ENCODE peak calls at places on chromosomes 16 and 17, in nine cellular contexts. One of them, this sample, is unnamed.

GRCh38 chr17:9959377-9959981 is 54.4 kb upstream of the RCVRN start:
- DNase-seq in CD8-positive, alpha-beta T cell: no peak
- DNase-seq in pancreas: no peak
- DNase-seq in upper lobe of right lung: peak; percentile 61
- DNase-seq in K562: peak; percentile 42
- DNase-seq in naive thymus-derived CD4-positive, alpha-beta T cell: no peak
- DNase-seq in stomach: no peak
- DNase-seq in PC-9: peak; percentile 27
- DNase-seq in breast epithelium: no peak
- DNase-seq in this sample: peak; percentile 33

GRCh38 chr17:50560185-50560824 is at the start of gene CACNA1G:
- DNase-seq in breast epithelium: peak; percentile 92
- DNase-seq in K562: peak; percentile 91
- DNase-seq in PC-9: peak; percentile 87
- DNase-seq in CD8-positive, alpha-beta T cell: peak; percentile 84
- DNase-seq in naive thymus-derived CD4-positive, alpha-beta T cell: peak; percentile 86
- DNase-seq in stomach: peak; percentile 88
- DNase-seq in upper lobe of right lung: peak; percentile 92
- DNase-seq in pancreas: peak; percentile 78
- DNase-seq in this sample: peak; percentile 93

GRCh38 chr17:39150795-39151679 is at the start of gene PLXDC1:
- DNase-seq in upper lobe of right lung: peak; percentile 70
- DNase-seq in K562: no peak
- DNase-seq in breast epithelium: no peak
- DNase-seq in PC-9: no peak
- DNase-seq in pancreas: no peak
- DNase-seq in CD8-positive, alpha-beta T cell: no peak
- DNase-seq in stomach: no peak
- DNase-seq in naive thymus-derived CD4-positive, alpha-beta T cell: no peak
- DNase-seq in this sample: no peak

GRCh38 chr17:81447331-81447933 is 52.2 kb downstream of the BAHCC1 start:
- DNase-seq in breast epithelium: no peak
- DNase-seq in CD8-positive, alpha-beta T cell: no peak
- DNase-seq in K562: no peak
- DNase-seq in pancreas: no peak
- DNase-seq in stomach: no peak
- DNase-seq in naive thymus-derived CD4-positive, alpha-beta T cell: no peak
- DNase-seq in PC-9: no peak
- DNase-seq in upper lobe of right lung: no peak
- DNase-seq in this sample: no peak

GRCh38 chr16:29974291-29975133 is 844 bp downstream of the TAOK2 start:
- DNase-seq in PC-9: peak; percentile 32
- DNase-seq in K562: peak; percentile 49
- DNase-seq in naive thymus-derived CD4-positive, alpha-beta T cell: peak; percentile 14
- DNase-seq in stomach: no peak
- DNase-seq in breast epithelium: no peak
- DNase-seq in pancreas: no peak
- DNase-seq in upper lobe of right lung: peak; percentile 70
- DNase-seq in CD8-positive, alpha-beta T cell: peak; percentile 51
- DNase-seq in this sample: no peak

GRCh38 chr16:16038950-16039349 is 89.5 kb downstream of the ABCC1 start:
- DNase-seq in PC-9: no peak
- DNase-seq in pancreas: no peak
- DNase-seq in K562: no peak
- DNase-seq in stomach: no peak
- DNase-seq in upper lobe of right lung: no peak
- DNase-seq in breast epithelium: no peak
- DNase-seq in naive thymus-derived CD4-positive, alpha-beta T cell: no peak
- DNase-seq in CD8-positive, alpha-beta T cell: no peak
- DNase-seq in this sample: no peak

GRCh38 chr17:27491713-27492190 is 35.5 kb downstream of the KSR1 start:
- DNase-seq in stomach: no peak
- DNase-seq in pancreas: no peak
- DNase-seq in breast epithelium: no peak
- DNase-seq in K562: peak; percentile 94
- DNase-seq in upper lobe of right lung: peak; percentile 47
- DNase-seq in PC-9: no peak
- DNase-seq in naive thymus-derived CD4-positive, alpha-beta T cell: no peak
- DNase-seq in CD8-positive, alpha-beta T cell: no peak
- DNase-seq in this sample: peak; percentile 21

GRCh38 chr17:45273551-45273957 is 11.7 kb upstream of the SPATA32 start:
- DNase-seq in pancreas: no peak
- DNase-seq in stomach: no peak
- DNase-seq in CD8-positive, alpha-beta T cell: no peak
- DNase-seq in naive thymus-derived CD4-positive, alpha-beta T cell: no peak
- DNase-seq in upper lobe of right lung: no peak
- DNase-seq in breast epithelium: no peak
- DNase-seq in PC-9: no peak
- DNase-seq in K562: no peak
- DNase-seq in this sample: peak; percentile 70

GRCh38 chr17:80986816-80987480 is 4.7 kb upstream of the CHMP6 start:
- DNase-seq in naive thymus-derived CD4-positive, alpha-beta T cell: no peak
- DNase-seq in breast epithelium: no peak
- DNase-seq in K562: no peak
- DNase-seq in PC-9: no peak
- DNase-seq in pancreas: no peak
- DNase-seq in CD8-positive, alpha-beta T cell: no peak
- DNase-seq in upper lobe of right lung: peak; percentile 66
- DNase-seq in stomach: no peak
- DNase-seq in this sample: peak; percentile 50

GRCh38 chr16:2194166-2194834 is 2.1 kb downstream of the CASKIN1 start:
- DNase-seq in upper lobe of right lung: no peak
- DNase-seq in K562: peak; percentile 49
- DNase-seq in PC-9: peak; percentile 48
- DNase-seq in CD8-positive, alpha-beta T cell: no peak
- DNase-seq in pancreas: no peak
- DNase-seq in breast epithelium: no peak
- DNase-seq in stomach: no peak
- DNase-seq in naive thymus-derived CD4-positive, alpha-beta T cell: no peak
- DNase-seq in this sample: peak; percentile 42

GRCh38 chr17:48909796-48910195 is 1.6 kb downstream of the UBE2Z start:
- DNase-seq in PC-9: no peak
- DNase-seq in pancreas: no peak
- DNase-seq in stomach: no peak
- DNase-seq in K562: no peak
- DNase-seq in naive thymus-derived CD4-positive, alpha-beta T cell: no peak
- DNase-seq in CD8-positive, alpha-beta T cell: no peak
- DNase-seq in upper lobe of right lung: no peak
- DNase-seq in breast epithelium: no peak
- DNase-seq in this sample: no peak

GRCh38 chr17:2111691-2112090 is 56.8 kb downstream of the HIC1 start:
- DNase-seq in stomach: peak; percentile 34
- DNase-seq in breast epithelium: peak; percentile 29
- DNase-seq in upper lobe of right lung: no peak
- DNase-seq in K562: no peak
- DNase-seq in naive thymus-derived CD4-positive, alpha-beta T cell: no peak
- DNase-seq in pancreas: no peak
- DNase-seq in CD8-positive, alpha-beta T cell: no peak
- DNase-seq in PC-9: peak; percentile 72
- DNase-seq in this sample: no peak

GRCh38 chr17:73104450-73104849 is 12.0 kb upstream of the SLC39A11 start:
- DNase-seq in breast epithelium: no peak
- DNase-seq in K562: no peak
- DNase-seq in pancreas: no peak
- DNase-seq in stomach: no peak
- DNase-seq in naive thymus-derived CD4-positive, alpha-beta T cell: no peak
- DNase-seq in CD8-positive, alpha-beta T cell: no peak
- DNase-seq in upper lobe of right lung: no peak
- DNase-seq in PC-9: no peak
- DNase-seq in this sample: no peak

GRCh38 chr16:10405386-10405939 is 19.6 kb downstream of the ATF7IP2 start:
- DNase-seq in CD8-positive, alpha-beta T cell: no peak
- DNase-seq in naive thymus-derived CD4-positive, alpha-beta T cell: no peak
- DNase-seq in breast epithelium: no peak
- DNase-seq in upper lobe of right lung: no peak
- DNase-seq in K562: peak; percentile 86
- DNase-seq in stomach: no peak
- DNase-seq in pancreas: peak; percentile 40
- DNase-seq in PC-9: no peak
- DNase-seq in this sample: no peak

GRCh38 chr17:78803161-78803845 is 21.2 kb upstream of the CYTH1 start:
- DNase-seq in PC-9: no peak
- DNase-seq in naive thymus-derived CD4-positive, alpha-beta T cell: peak; percentile 45
- DNase-seq in K562: no peak
- DNase-seq in pancreas: no peak
- DNase-seq in breast epithelium: no peak
- DNase-seq in upper lobe of right lung: no peak
- DNase-seq in stomach: no peak
- DNase-seq in CD8-positive, alpha-beta T cell: no peak
- DNase-seq in this sample: no peak

GRCh38 chr17:78804777-78805176 is 22.7 kb upstream of the CYTH1 start:
- DNase-seq in PC-9: no peak
- DNase-seq in upper lobe of right lung: no peak
- DNase-seq in K562: no peak
- DNase-seq in naive thymus-derived CD4-positive, alpha-beta T cell: no peak
- DNase-seq in pancreas: no peak
- DNase-seq in CD8-positive, alpha-beta T cell: no peak
- DNase-seq in stomach: no peak
- DNase-seq in breast epithelium: no peak
- DNase-seq in this sample: no peak

GRCh38 chr17:78800132-78800931 is 18.3 kb upstream of the CYTH1 start:
- DNase-seq in naive thymus-derived CD4-positive, alpha-beta T cell: no peak
- DNase-seq in upper lobe of right lung: no peak
- DNase-seq in stomach: no peak
- DNase-seq in pancreas: no peak
- DNase-seq in breast epithelium: no peak
- DNase-seq in CD8-positive, alpha-beta T cell: no peak
- DNase-seq in K562: no peak
- DNase-seq in PC-9: no peak
- DNase-seq in this sample: no peak

GRCh38 chr17:78802459-78802858 is 20.4 kb upstream of the CYTH1 start:
- DNase-seq in naive thymus-derived CD4-positive, alpha-beta T cell: no peak
- DNase-seq in stomach: no peak
- DNase-seq in pancreas: no peak
- DNase-seq in CD8-positive, alpha-beta T cell: no peak
- DNase-seq in PC-9: no peak
- DNase-seq in K562: no peak
- DNase-seq in breast epithelium: no peak
- DNase-seq in upper lobe of right lung: no peak
- DNase-seq in this sample: no peak

GRCh38 chr17:78802008-78802407 is 19.9 kb upstream of the CYTH1 start:
- DNase-seq in CD8-positive, alpha-beta T cell: no peak
- DNase-seq in K562: no peak
- DNase-seq in PC-9: no peak
- DNase-seq in upper lobe of right lung: no peak
- DNase-seq in pancreas: no peak
- DNase-seq in breast epithelium: no peak
- DNase-seq in stomach: no peak
- DNase-seq in naive thymus-derived CD4-positive, alpha-beta T cell: no peak
- DNase-seq in this sample: no peak
- H3K4me1 ChIP-seq in CD8-positive, alpha-beta T cell: peaks cover 46% of the 10 kb centered on the region
- H3K4me1 ChIP-seq in K562: no peaks in the 10 kb centered on the region
- H3K4me1 ChIP-seq in PC-9: no peaks in the 10 kb centered on the region
- H3K4me1 ChIP-seq in upper lobe of right lung: peaks cover 6% of the 10 kb centered on the region
- H3K4me1 ChIP-seq in pancreas: no peaks in the 10 kb centered on the region
- H3K4me1 ChIP-seq in breast epithelium: no peaks in the 10 kb centered on the region
- H3K4me1 ChIP-seq in stomach: peaks cover 6% of the 10 kb centered on the region
- H3K4me1 ChIP-seq in naive thymus-derived CD4-positive, alpha-beta T cell: peaks cover 54% of the 10 kb centered on the region
- H3K4me1 ChIP-seq in this sample: no peaks in the 10 kb centered on the region

GRCh38 chr17:41419712-41420111 is 4.7 kb downstream of the KRT37 start:
- DNase-seq in K562: no peak
- DNase-seq in upper lobe of right lung: no peak
- DNase-seq in stomach: no peak
- DNase-seq in CD8-positive, alpha-beta T cell: no peak
- DNase-seq in breast epithelium: peak; percentile 89
- DNase-seq in PC-9: no peak
- DNase-seq in pancreas: no peak
- DNase-seq in naive thymus-derived CD4-positive, alpha-beta T cell: no peak
- DNase-seq in this sample: no peak

GRCh38 chr17:41421617-41422016 is 2.8 kb downstream of the KRT37 start:
- DNase-seq in upper lobe of right lung: no peak
- DNase-seq in stomach: no peak
- DNase-seq in naive thymus-derived CD4-positive, alpha-beta T cell: no peak
- DNase-seq in PC-9: no peak
- DNase-seq in breast epithelium: no peak
- DNase-seq in pancreas: no peak
- DNase-seq in K562: no peak
- DNase-seq in CD8-positive, alpha-beta T cell: no peak
- DNase-seq in this sample: no peak

GRCh38 chr17:41420134-41420533 is 4.3 kb downstream of the KRT37 start:
- DNase-seq in K562: no peak
- DNase-seq in breast epithelium: peak; percentile 44
- DNase-seq in pancreas: no peak
- DNase-seq in stomach: no peak
- DNase-seq in upper lobe of right lung: no peak
- DNase-seq in PC-9: no peak
- DNase-seq in naive thymus-derived CD4-positive, alpha-beta T cell: no peak
- DNase-seq in CD8-positive, alpha-beta T cell: no peak
- DNase-seq in this sample: no peak

GRCh38 chr17:41418116-41418860 is 6.1 kb downstream of the KRT37 start:
- DNase-seq in upper lobe of right lung: no peak
- DNase-seq in breast epithelium: peak; percentile 39
- DNase-seq in naive thymus-derived CD4-positive, alpha-beta T cell: no peak
- DNase-seq in pancreas: no peak
- DNase-seq in stomach: no peak
- DNase-seq in CD8-positive, alpha-beta T cell: no peak
- DNase-seq in PC-9: no peak
- DNase-seq in K562: no peak
- DNase-seq in this sample: no peak

GRCh38 chr17:41421116-41421515 is 3.3 kb downstream of the KRT37 start:
- DNase-seq in naive thymus-derived CD4-positive, alpha-beta T cell: no peak
- DNase-seq in pancreas: no peak
- DNase-seq in K562: no peak
- DNase-seq in upper lobe of right lung: no peak
- DNase-seq in CD8-positive, alpha-beta T cell: no peak
- DNase-seq in stomach: no peak
- DNase-seq in PC-9: no peak
- DNase-seq in breast epithelium: no peak
- DNase-seq in this sample: no peak
- H3K4me3 ChIP-seq in naive thymus-derived CD4-positive, alpha-beta T cell: no peak overlapping the region
- H3K4me3 ChIP-seq in pancreas: no peak overlapping the region
- H3K4me3 ChIP-seq in K562: no peak overlapping the region
- H3K4me3 ChIP-seq in upper lobe of right lung: no peak overlapping the region
- H3K4me3 ChIP-seq in CD8-positive, alpha-beta T cell: no peak overlapping the region
- H3K4me3 ChIP-seq in stomach: no peak overlapping the region
- H3K4me3 ChIP-seq in PC-9: no peak overlapping the region
- H3K4me3 ChIP-seq in breast epithelium: no peak overlapping the region
- H3K4me3 ChIP-seq in this sample: no peak overlapping the region

GRCh38 chr17:79520134-79520892 is 90.5 kb downstream of the RBFOX3 start:
- DNase-seq in breast epithelium: no peak
- DNase-seq in upper lobe of right lung: no peak
- DNase-seq in PC-9: no peak
- DNase-seq in stomach: no peak
- DNase-seq in CD8-positive, alpha-beta T cell: peak; percentile 13
- DNase-seq in K562: no peak
- DNase-seq in naive thymus-derived CD4-positive, alpha-beta T cell: no peak
- DNase-seq in pancreas: no peak
- DNase-seq in this sample: no peak
- H3K27me3 ChIP-seq in breast epithelium: no peaks in the 10 kb centered on the region
- H3K27me3 ChIP-seq in upper lobe of right lung: peaks cover 46% of the 10 kb centered on the region
- H3K27me3 ChIP-seq in PC-9: peaks cover 100% of the 10 kb centered on the region
- H3K27me3 ChIP-seq in stomach: peaks cover 90% of the 10 kb centered on the region
- H3K27me3 ChIP-seq in CD8-positive, alpha-beta T cell: peaks cover 2% of the 10 kb centered on the region
- H3K27me3 ChIP-seq in K562: peaks cover 100% of the 10 kb centered on the region
- H3K27me3 ChIP-seq in naive thymus-derived CD4-positive, alpha-beta T cell: no peaks in the 10 kb centered on the region
- H3K27me3 ChIP-seq in pancreas: no peaks in the 10 kb centered on the region
- H3K27me3 ChIP-seq in this sample: peaks cover 91% of the 10 kb centered on the region

DNA sequence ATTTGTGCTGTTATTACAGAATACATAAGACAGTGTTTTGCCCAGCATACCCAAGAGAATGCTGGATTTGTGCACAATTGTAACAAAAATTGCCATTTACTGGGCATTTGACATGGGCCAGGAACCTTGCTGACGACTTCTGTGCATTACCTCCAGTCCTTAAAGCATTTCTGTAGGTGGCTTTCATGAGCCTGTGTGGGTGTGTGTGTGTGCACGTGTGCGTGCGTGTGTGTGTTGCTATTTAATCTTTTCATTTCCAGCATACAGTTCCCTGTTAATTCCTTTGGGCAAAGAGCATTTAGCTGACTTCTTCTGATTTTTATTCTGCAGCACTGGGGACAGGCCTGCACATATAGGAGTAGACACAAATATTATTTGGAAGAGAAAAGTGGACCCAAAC is 134.4 kb downstream of the CYLD start:
- DNase-seq in CD8-positive, alpha-beta T cell: no peak
- DNase-seq in K562: no peak
- DNase-seq in upper lobe of right lung: no peak
- DNase-seq in PC-9: no peak
- DNase-seq in pancreas: no peak
- DNase-seq in stomach: no peak
- DNase-seq in breast epithelium: no peak
- DNase-seq in naive thymus-derived CD4-positive, alpha-beta T cell: no peak
- DNase-seq in this sample: no peak
- H3K4me1 ChIP-seq in CD8-positive, alpha-beta T cell: no peaks in the 10 kb centered on the region
- H3K4me1 ChIP-seq in K562: no peaks in the 10 kb centered on the region
- H3K4me1 ChIP-seq in upper lobe of right lung: no peaks in the 10 kb centered on the region
- H3K4me1 ChIP-seq in PC-9: no peaks in the 10 kb centered on the region
- H3K4me1 ChIP-seq in pancreas: no peaks in the 10 kb centered on the region
- H3K4me1 ChIP-seq in stomach: no peaks in the 10 kb centered on the region
- H3K4me1 ChIP-seq in breast epithelium: no peaks in the 10 kb centered on the region
- H3K4me1 ChIP-seq in naive thymus-derived CD4-positive, alpha-beta T cell: no peaks in the 10 kb centered on the region
- H3K4me1 ChIP-seq in this sample: no peaks in the 10 kb centered on the region

This sample was measured in SJCRH30.